ENCODE peak calls at places on chromosomes 3 and 15, in five cellular contexts. R, H, Y, L and T are unnamed samples.

GRCh38 chr3:30353711-30354467 is 252.5 kb upstream of the TGFBR2 start:
- DNase-seq in Y (no peak), H (peak; percentile 27), L (no peak), R (no peak), T (no peak)

GRCh38 chr15:67925182-67925581 is 85.3 kb upstream of the RNU6-1 start:
- DNase-seq in H (no peak), L (no peak), R (no peak), Y (no peak), T (no peak)

GRCh38 chr3:115512565-115513410 is 110.5 kb upstream of the GAP43 start:
- DNase-seq in Y (no peak), L (no peak), H (no peak), R (peak; percentile 91), T (peak; percentile 55)

GRCh38 chr3:17195856-17196604 is 311.3 kb downstream of the PLCL2 start:
- DNase-seq in R (peak; percentile 11), H (no peak), L (no peak), Y (no peak), T (peak; percentile 53)

GRCh38 chr15:58498821-58499580 is 67.2 kb downstream of the LIPC start:
- DNase-seq in L (peak; percentile 91), R (peak; percentile 12), Y (no peak), H (no peak), T (peak; percentile 66)

GRCh38 chr15:22956257-22956979 is 23.8 kb downstream of the CYFIP1 start:
- DNase-seq in H (no peak), Y (peak; percentile 81), L (no peak), R (peak; percentile 25), T (peak; percentile 43)

GRCh38 chr15:65529754-65530317 is 427 bp upstream of the HACD3 start:
- DNase-seq in H (no peak), R (no peak), L (no peak), Y (no peak), T (no peak)

GRCh38 chr15:69014454-69014853 is at the start of gene NOX5:
- DNase-seq in H (no peak), L (no peak), R (no peak), Y (peak; percentile 24), T (no peak)

GRCh38 chr3:52714335-52715302 is 8.7 kb downstream of the SPCS1 start:
- DNase-seq in H (peak; percentile 63), Y (no peak), L (no peak), R (peak; percentile 89), T (no peak)

GRCh38 chr3:39362177-39362576 is 21.0 kb upstream of the SLC25A38 start:
- DNase-seq in R (no peak), Y (no peak), H (no peak), L (no peak), T (peak; percentile 50)

GRCh38 chr3:105533955-105534354 is 167.2 kb downstream of the ALCAM start:
- DNase-seq in Y (no peak), R (no peak), H (no peak), L (no peak), T (no peak)

GRCh38 chr3:58659051-58659675 is 7.4 kb downstream of the FAM3D start:
- DNase-seq in L (no peak), H (peak; percentile 54), Y (no peak), R (peak; percentile 60), T (peak; percentile 73)

GRCh38 chr3:177746259-177747021 is 549.2 kb upstream of the TBL1XR1 start:
- DNase-seq in L (peak; percentile 55), H (no peak), Y (no peak), R (peak; percentile 20), T (no peak)

GRCh38 chr3:13716540-13717221 is 163.2 kb downstream of the WNT7A start:
- DNase-seq in Y (peak; percentile 21), H (no peak), L (no peak), R (no peak), T (no peak)

GRCh38 chr15:68315035-68315434 is 37.5 kb downstream of the FEM1B start:
- DNase-seq in L (no peak), H (no peak), R (no peak), Y (peak; percentile 2), T (no peak)

GRCh38 chr15:87757084-87757483 is 499.5 kb downstream of the NTRK3 start:
- DNase-seq in H (no peak), L (no peak), R (no peak), Y (no peak), T (no peak)

GRCh38 chr3:120726784-120727183 is 15.5 kb downstream of the RABL3 start:
- DNase-seq in H (no peak), Y (no peak), R (no peak), L (no peak), T (peak; percentile 23)

GRCh38 chr3:3081659-3082546 is 28.3 kb downstream of the IL5RA start:
- DNase-seq in Y (no peak), H (no peak), R (no peak), L (no peak), T (no peak)

GRCh38 chr15:45448516-45448915 is 70.2 kb upstream of the GATM start:
- DNase-seq in R (no peak), H (peak; percentile 69), L (no peak), Y (no peak), T (no peak)

DNA sequence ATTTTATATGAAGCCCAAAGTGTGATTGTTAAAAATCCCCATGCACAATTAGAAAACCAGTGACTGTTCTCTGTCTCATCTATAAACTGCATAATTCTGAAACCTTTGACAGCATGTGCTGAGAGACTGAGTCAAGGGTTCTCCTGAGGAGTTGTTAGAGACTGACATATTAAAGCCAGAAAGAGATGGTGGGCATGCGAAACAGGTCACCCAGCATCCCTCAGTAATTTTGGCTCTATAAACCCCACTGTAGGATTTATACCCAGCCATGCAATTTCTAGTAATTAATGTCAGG is 3.6 kb downstream of the VGLL3 start:
- DNase-seq in L (no peak), H (no peak), R (no peak), Y (no peak), T (no peak)
- H3K4me3 ChIP-seq in L (peak overlapping the region; percentile 94), H (no peak overlapping the region), R (no peak overlapping the region), Y (peak overlapping the region; percentile 55), T (peak overlapping the region; percentile 87)

GRCh38 chr15:75620043-75620775 is 5.3 kb downstream of the SNUPN start:
- DNase-seq in H (peak; percentile 22), L (no peak), Y (no peak), R (no peak), T (peak; percentile 82)
- TF ChIP-seq CTCF in H (no peak), L (no peak), Y (no peak), R (no peak), T (no peak)

GRCh38 chr3:45905755-45906154 is 19.4 kb downstream of the CCR9 start:
- DNase-seq in Y (no peak), L (no peak), R (no peak), H (no peak), T (no peak)

GRCh38 chr3:45909542-45909941 is 23.2 kb downstream of the CCR9 start:
- DNase-seq in L (no peak), Y (no peak), R (no peak), H (no peak), T (no peak)

GRCh38 chr3:45908761-45909160 is 22.4 kb downstream of the CCR9 start:
- DNase-seq in H (no peak), Y (no peak), R (no peak), L (no peak), T (no peak)

GRCh38 chr3:45906681-45907220 is 20.4 kb downstream of the CCR9 start:
- DNase-seq in R (peak; percentile 43), Y (no peak), H (no peak), L (peak; percentile 44), T (peak; percentile 65)

GRCh38 chr3:45907769-45908705 is 21.7 kb downstream of the CCR9 start:
- DNase-seq in H (no peak), R (no peak), L (peak; percentile 33), Y (no peak), T (peak; percentile 42)
- H3K4me3 ChIP-seq in H (no peak overlapping the region), R (no peak overlapping the region), L (no peak overlapping the region), Y (no peak overlapping the region), T (no peak overlapping the region)

DNA sequence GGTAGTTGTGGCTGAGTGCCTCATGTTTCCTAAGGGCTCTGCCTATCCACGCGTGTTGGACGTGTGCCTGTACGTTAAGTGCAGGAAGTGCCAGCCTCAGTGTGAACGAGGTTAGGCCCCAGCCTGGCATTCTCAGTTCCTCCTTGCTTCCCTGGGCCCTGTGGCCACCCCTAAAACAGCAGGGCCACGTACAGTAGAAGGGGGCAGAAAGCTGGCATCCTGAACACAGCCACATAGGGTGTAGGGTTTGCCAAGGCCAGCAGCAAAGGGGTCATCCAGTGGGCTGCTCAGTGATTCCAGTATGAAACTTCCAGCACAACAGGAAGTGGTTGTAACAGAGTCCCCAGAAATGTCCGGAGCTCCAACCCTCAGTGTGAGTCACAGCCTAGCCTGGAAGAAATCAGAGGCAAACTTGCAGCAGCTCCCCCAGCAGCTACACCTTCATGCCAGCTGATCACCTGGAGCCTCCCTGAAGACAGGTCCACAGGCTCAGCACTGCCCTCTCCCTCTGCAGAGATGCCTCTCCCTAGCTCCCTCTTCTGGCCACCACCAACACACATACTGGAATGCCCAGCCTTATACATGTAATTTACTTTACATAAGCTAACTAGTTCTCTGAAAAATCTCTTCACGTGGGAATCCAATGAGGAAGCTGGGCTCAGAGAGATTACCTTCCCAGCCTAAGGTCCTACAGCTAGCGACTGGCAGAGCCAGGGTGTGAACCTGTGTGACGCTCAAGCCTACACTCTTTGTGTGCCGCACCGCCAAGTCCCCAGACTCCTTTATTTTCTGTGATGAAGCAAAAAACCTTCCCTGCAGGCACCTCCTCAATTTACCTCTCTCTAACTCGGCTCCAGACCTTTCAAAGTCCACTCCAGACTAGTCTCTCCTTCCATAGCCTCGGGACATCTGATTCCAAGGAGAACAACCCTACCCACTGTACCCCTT is 26.6 kb downstream of the ILDR1 start:
- DNase-seq in R (peak; percentile 76), H (peak; percentile 78), Y (no peak), L (peak; percentile 11), T (peak; percentile 55)
- TF ChIP-seq CTCF in R (peak; percentile 76), H (peak; percentile 41), Y (peak; percentile 22), L (peak; percentile 56), T (peak; percentile 62)

DNA sequence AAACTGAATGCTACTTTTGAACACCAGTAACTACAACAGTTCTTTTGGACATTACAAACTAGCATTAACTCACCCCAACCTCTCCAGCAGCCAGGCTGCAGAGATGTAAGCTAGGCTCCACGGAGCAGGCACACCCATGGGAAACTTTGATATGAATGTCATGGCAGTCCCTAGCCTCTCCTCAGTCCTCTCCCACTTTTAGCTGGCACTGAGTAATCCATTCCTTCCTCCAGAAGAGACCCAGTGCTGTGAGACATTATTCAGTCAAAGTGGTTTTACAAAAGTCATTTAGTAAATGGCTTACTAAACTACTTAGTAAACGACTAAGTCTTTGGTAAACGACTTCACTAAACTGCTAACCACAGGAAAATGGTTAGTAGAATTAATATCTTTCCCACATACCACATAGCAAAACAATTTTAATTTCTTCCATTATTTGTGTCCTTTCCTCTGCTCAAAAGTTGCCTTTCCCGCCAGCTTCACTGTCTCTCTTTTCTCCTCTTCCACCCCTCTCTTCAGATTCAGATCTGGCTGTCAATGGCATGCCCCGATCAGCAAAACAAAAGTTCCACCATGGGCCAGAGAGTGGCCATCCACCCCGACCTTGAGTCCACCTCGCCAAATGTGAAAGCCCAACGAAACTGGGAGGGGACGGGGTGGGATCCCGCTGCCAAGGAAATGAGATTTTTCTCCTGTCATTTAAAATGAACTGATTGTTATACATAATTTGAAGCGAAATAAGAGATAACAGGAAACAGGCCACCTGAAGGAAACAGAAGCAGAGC is 67.5 kb upstream of the TJP1 start:
- DNase-seq in R (no peak), L (no peak), H (no peak), Y (no peak), T (no peak)
- H3K4me3 ChIP-seq in R (no peak overlapping the region), L (no peak overlapping the region), H (no peak overlapping the region), Y (no peak overlapping the region), T (no peak overlapping the region)

DNA sequence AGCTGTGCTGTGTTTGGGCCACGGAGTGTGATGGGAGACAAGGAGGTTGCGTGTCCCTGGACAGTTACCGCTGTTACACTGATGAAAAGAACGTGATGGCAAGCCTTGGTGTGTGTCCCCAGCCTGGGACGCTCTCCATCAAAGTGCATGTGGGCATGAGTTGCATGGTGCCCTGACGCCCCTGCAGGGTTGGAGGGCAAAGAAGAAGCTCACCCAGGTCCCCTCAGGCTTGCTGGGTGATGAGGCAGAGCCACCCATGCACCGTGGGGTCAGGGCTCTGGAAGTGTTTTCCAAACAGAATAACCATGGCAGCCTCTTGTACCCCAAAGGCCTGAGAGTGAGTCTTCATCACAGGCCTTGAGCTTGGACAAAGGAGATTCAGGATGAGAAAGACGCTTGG is 189.2 kb downstream of the ATP10A start:
- DNase-seq in H (no peak), R (no peak), L (no peak), Y (peak; percentile 66), T (no peak)
- TF ChIP-seq CTCF in H (no peak), R (no peak), L (no peak), Y (no peak), T (no peak)